ENCODE peak calls at places on chromosomes 3 and 15, in five cellular contexts. F is H1, D is A549, S is IMR-90, G is heart left ventricle. Y is an unnamed sample.

GRCh38 chr3:71330909-71331308 is 252.6 kb downstream of the FOXP1 start:
- DNase-seq in F (no peak), D (no peak), S (no peak), G (no peak), Y (no peak)

GRCh38 chr15:68528891-68529290 is 49.9 kb upstream of the CORO2B start:
- DNase-seq in F (no peak), D (no peak), S (no peak), G (no peak), Y (no peak)

GRCh38 chr15:38670142-38671002 is 105.8 kb upstream of the RASGRP1 start:
- DNase-seq in F (no peak), D (no peak), S (no peak), G (no peak), Y (peak; percentile 7)

GRCh38 chr3:67227030-67227429 is 228.9 kb downstream of the KBTBD8 start:
- DNase-seq in F (no peak), D (no peak), S (no peak), G (no peak), Y (no peak)

GRCh38 chr3:4394048-4394447 is 73.0 kb downstream of the SUMF1 start:
- DNase-seq in F (no peak), D (no peak), S (peak; percentile 28), G (no peak), Y (no peak)

GRCh38 chr3:139455855-139456254 is 20.5 kb downstream of the RBP2 start:
- DNase-seq in F (no peak), D (no peak), S (no peak), G (no peak), Y (no peak)

GRCh38 chr15:42141246-42141645 is 15.2 kb downstream of the PLA2G4F start:
- DNase-seq in F (no peak), D (no peak), S (no peak), G (no peak), Y (no peak)

GRCh38 chr3:56928379-56929068 is 126.8 kb upstream of the ARHGEF3 start:
- DNase-seq in F (no peak), D (no peak), S (no peak), G (peak; percentile 30), Y (no peak)

GRCh38 chr15:75197062-75197630 is 4.5 kb upstream of the C15orf39 start:
- DNase-seq in F (no peak), D (no peak), S (no peak), G (no peak), Y (no peak)

GRCh38 chr3:143910756-143911155 is 60.9 kb upstream of the DIPK2A start:
- DNase-seq in F (no peak), D (no peak), S (no peak), G (no peak), Y (no peak)

GRCh38 chr15:73937313-73937695 is 11.0 kb downstream of the LOXL1 start:
- DNase-seq in F (no peak), D (no peak), S (no peak), G (no peak), Y (no peak)

GRCh38 chr15:30903497-30904187 is at the start of gene FAN1:
- DNase-seq in F (no peak), D (peak; percentile 92), S (peak; percentile 84), G (peak; percentile 83), Y (peak; percentile 32)

GRCh38 chr3:130093741-130094391 is 12.2 kb downstream of the ALG1L2 start:
- DNase-seq in F (no peak), D (no peak), S (no peak), G (no peak), Y (no peak)

GRCh38 chr15:32700501-32701150 is 17.2 kb upstream of the GREM1 start:
- DNase-seq in F (no peak), D (no peak), S (no peak), G (no peak), Y (no peak)

GRCh38 chr3:140470962-140471361 is 206.9 kb upstream of the TRIM42 start:
- DNase-seq in F (no peak), D (no peak), S (no peak), G (no peak), Y (no peak)

GRCh38 chr3:40827942-40828688 is 303.4 kb downstream of the ZNF621 start:
- DNase-seq in F (no peak), D (no peak), S (no peak), G (peak; percentile 52), Y (no peak)

GRCh38 chr15:63133786-63134185 is 12.1 kb downstream of the LACTB start:
- DNase-seq in F (no peak), D (no peak), S (peak; percentile 75), G (no peak), Y (no peak)

GRCh38 chr3:128482857-128483656 is 9.9 kb downstream of the GATA2 start:
- DNase-seq in F (no peak), D (no peak), S (peak; percentile 84), G (peak; percentile 60), Y (no peak)

GRCh38 chr15:67998599-67999122 is 55.5 kb upstream of the PIAS1 start:
- DNase-seq in F (no peak), D (peak; percentile 57), S (peak; percentile 62), G (no peak), Y (no peak)

DNA sequence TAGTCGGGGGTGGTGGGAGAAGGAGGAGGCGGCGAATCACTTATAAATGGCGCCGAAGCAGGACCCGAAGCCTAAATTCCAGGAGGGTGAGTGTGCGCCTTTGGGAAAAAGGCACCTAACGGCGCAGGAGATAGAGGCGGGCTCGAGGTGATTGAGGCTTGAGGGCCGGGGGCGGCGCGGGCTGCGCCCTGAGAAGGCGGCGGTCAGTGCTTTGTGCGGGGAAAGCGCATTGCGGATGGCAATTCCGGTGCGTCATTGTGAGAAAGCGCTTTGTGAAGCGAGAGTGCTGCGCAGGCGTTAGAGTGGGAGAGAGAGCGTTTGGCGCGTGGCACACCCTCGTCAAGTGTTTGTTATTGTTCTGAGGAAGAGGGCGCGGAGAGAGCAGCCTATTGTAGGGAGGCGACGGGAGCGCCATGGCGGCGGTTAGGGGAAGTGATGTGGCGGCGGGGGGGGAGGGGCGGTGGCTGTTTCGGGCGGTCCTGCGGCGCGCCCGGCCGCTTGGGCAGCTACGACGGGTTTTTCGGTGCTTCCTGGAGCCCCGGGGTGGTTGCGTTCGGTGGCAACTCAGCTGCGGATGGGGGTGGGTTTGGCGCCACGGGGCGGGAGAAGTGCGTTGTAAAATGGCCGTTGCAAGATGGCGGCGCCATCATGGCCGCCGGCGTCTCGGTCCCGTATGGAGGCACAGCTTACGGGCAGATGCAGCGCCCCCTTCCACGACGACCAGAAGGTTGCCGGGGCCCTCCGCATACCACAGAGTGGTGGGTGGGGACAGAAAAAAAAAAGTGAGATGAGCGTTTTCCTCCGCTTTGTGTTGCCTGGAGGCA is 494 bp downstream of the MORF4L1 start:
- DNase-seq in F (peak; percentile 79), D (peak; percentile 97), S (peak; percentile 93), G (peak; percentile 89), Y (peak; percentile 48)
- TF ChIP-seq POLR2A in F (peak; percentile 91), D (peak; percentile 17), S (peak; percentile 92), G (peak; percentile 67), Y (no peak)

DNA sequence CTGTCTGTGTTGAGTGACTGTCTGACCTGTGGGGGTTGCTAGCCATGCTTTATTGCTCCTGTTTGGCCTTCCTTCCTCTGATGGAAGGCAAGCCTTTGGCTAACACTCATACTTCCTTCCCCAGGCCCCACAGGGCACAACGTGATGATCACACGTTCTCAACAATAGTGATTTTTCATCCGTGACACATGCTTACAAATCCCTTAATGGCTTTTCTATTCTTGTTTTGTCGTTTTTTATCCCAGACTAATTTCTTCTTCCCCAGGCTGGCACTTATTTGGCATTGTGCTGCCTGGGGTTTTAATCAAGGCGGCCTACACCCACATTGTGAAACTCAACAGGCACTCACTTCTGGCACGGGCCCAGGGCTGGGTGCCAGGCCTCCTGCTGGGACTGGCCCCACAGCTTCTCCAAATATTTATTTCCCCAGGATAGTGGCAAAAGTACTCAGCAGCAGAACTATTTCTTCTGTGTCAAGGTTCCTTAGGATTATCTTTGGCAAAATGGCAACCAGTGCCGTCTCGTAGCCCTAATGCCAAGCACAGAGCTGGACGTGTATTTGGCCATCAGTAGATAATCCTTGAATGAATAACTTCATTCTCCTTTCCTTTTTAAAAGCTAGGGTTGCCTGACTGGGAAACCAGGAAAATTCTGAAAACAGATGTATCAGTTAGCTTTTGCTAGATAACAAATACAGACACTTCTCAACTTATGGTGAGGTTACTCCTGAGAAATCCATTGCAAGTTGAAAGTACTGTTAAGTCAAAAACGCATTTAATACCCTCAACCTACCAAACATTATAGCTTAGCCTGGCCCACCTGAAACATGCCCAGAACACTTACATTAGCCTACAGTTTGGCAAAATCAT is 30.6 kb downstream of the CMTM7 start:
- DNase-seq in F (no peak), D (peak; percentile 38), S (peak; percentile 73), G (peak; percentile 84), Y (peak; percentile 15)
- TF ChIP-seq POLR2A in F (no peak), D (no peak), S (no peak), G (no peak), Y (no peak)

GRCh38 chr3:13507247-13507790 is 27.2 kb downstream of the HDAC11 start:
- DNase-seq in F (no peak), D (no peak), S (no peak), G (no peak), Y (no peak)
- TF ChIP-seq POLR2A in F (no peak), D (no peak), S (no peak), G (no peak), Y (no peak)

GRCh38 chr15:40438712-40439111 is 2.0 kb upstream of the BAHD1 start:
- DNase-seq in F (no peak), D (no peak), S (no peak), G (no peak), Y (no peak)

GRCh38 chr15:40435331-40436089 is 5.2 kb upstream of the BAHD1 start:
- DNase-seq in F (no peak), D (no peak), S (no peak), G (no peak), Y (no peak)

GRCh38 chr15:40437754-40438687 is 2.7 kb upstream of the BAHD1 start:
- DNase-seq in F (no peak), D (no peak), S (no peak), G (no peak), Y (no peak)

GRCh38 chr15:40436892-40437753 is 3.6 kb upstream of the BAHD1 start:
- DNase-seq in F (no peak), D (no peak), S (no peak), G (no peak), Y (no peak)

GRCh38 chr15:40436116-40436891 is 4.4 kb upstream of the BAHD1 start:
- DNase-seq in F (no peak), D (no peak), S (no peak), G (no peak), Y (no peak)
- TF ChIP-seq POLR2A in F (no peak), D (no peak), S (no peak), G (no peak), Y (no peak)

GRCh38 chr3:188752850-188753249 is 418.9 kb upstream of the TPRG1 start:
- DNase-seq in F (no peak), D (no peak), S (no peak), G (no peak), Y (no peak)
- TF ChIP-seq POLR2A in F (no peak), D (no peak), S (no peak), G (no peak), Y (no peak)

GRCh38 chr15:92820233-92821021 is 79.7 kb upstream of the CHD2 start:
- DNase-seq in F (peak; percentile 70), D (peak; percentile 96), S (peak; percentile 89), G (peak; percentile 94), Y (peak; percentile 35)
- TF ChIP-seq POLR2A in F (peak; percentile 77), D (peak; percentile 57), S (peak; percentile 66), G (peak; percentile 86), Y (peak; percentile 51)

Y was measured in esophagus squamous epithelium.